ENCODE peak calls at places on chromosomes 12 and 14, in four cellular contexts. O is naive thymus-derived CD8-positive, alpha-beta T cell; G is HepG2; V is GM12878. K is an unnamed sample.

GRCh38 chr12:57755454-57756372 is 810 bp downstream of the MARCHF9 start:
- ATAC-seq in O (no peak), G (peak), V (no peak), K (no peak)

GRCh38 chr12:101763246-101763931 is 24.1 kb upstream of the SYCP3 start:
- ATAC-seq in O (no peak), G (peak), V (no peak), K (peak)

GRCh38 chr12:14239935-14240872 is 125.3 kb upstream of the ATF7IP start:
- ATAC-seq in O (peak), G (no peak), V (peak), K (peak)

GRCh38 chr14:99192823-99193222 is 79.2 kb downstream of the BCL11B start:
- ATAC-seq in O (peak), G (no peak), V (no peak), K (no peak)

GRCh38 chr14:33978892-33979612 is 28.2 kb upstream of the EGLN3 start:
- ATAC-seq in O (no peak), G (no peak), V (peak), K (no peak)

GRCh38 chr12:92136883-92137582 is 8.6 kb downstream of the BTG1 start:
- ATAC-seq in O (no peak), G (peak), V (peak), K (peak)

GRCh38 chr12:106127289-106128126 is 11.2 kb downstream of the NUAK1 start:
- ATAC-seq in O (no peak), G (peak), V (no peak), K (no peak)

GRCh38 chr14:60790850-60791249 is 56.3 kb downstream of the MNAT1 start:
- ATAC-seq in O (no peak), G (no peak), V (no peak), K (no peak)

GRCh38 chr12:83472350-83472749 is 785.6 kb downstream of the TMTC2 start:
- ATAC-seq in O (no peak), G (no peak), V (no peak), K (no peak)

GRCh38 chr12:12660201-12660600 is 35.8 kb downstream of the GPR19 start:
- ATAC-seq in O (no peak), G (no peak), V (no peak), K (no peak)

GRCh38 chr14:63908667-63909264 is 56.0 kb downstream of the SYNE2 start:
- ATAC-seq in O (no peak), G (no peak), V (peak), K (no peak)

GRCh38 chr12:129903956-129904769 is at the start of gene TMEM132D:
- ATAC-seq in O (no peak), G (no peak), V (no peak), K (no peak)

GRCh38 chr12:31728289-31728916 is 418 bp downstream of the AMN1 start:
- ATAC-seq in O (peak), G (peak), V (peak), K (no peak)

GRCh38 chr12:57983858-57984505 is 42.6 kb downstream of the ATP23 start:
- ATAC-seq in O (no peak), G (no peak), V (no peak), K (no peak)

GRCh38 chr14:34251662-34252061 is 210.4 kb downstream of the SPTSSA start:
- ATAC-seq in O (no peak), G (no peak), V (no peak), K (peak)

GRCh38 chr14:22488522-22489246 is 100.3 kb downstream of the DAD1 start:
- ATAC-seq in O (no peak), G (no peak), V (peak), K (no peak)

GRCh38 chr12:106304797-106305196 is 2.3 kb downstream of the TCP11L2 start:
- ATAC-seq in O (no peak), G (no peak), V (no peak), K (no peak)

GRCh38 chr12:67427336-67427735 is 158.2 kb downstream of the CAND1 start:
- ATAC-seq in O (no peak), G (no peak), V (no peak), K (no peak)

K was measured in esophagus mucosa.